ENCODE peak calls at places on chromosome 12, in five cellular contexts. Z, W, I, S and K are unnamed samples.
A peak's percentile ranks its signal among the peaks of the same experiment; 100 is the strongest.

GRCh38 chr12:115355301-115355700 is 671.3 kb upstream of the TBX3 start:
- DNase-seq in Z (no peak), W (no peak), I (no peak), S (peak; percentile 25), K (peak; percentile 21)

GRCh38 chr12:84157170-84157569 is 755.4 kb downstream of the SLC6A15 start:
- DNase-seq in Z (no peak), W (no peak), I (no peak), S (no peak), K (no peak)

GRCh38 chr12:20369164-20370000 is 1.0 kb downstream of the PDE3A start:
- DNase-seq in Z (no peak), W (peak; percentile 75), I (no peak), S (no peak), K (peak; percentile 43)

GRCh38 chr12:96210376-96211055 is 16.3 kb downstream of the ELK3 start:
- DNase-seq in Z (no peak), W (no peak), I (no peak), S (no peak), K (no peak)

GRCh38 chr12:62211510-62211909 is 48.7 kb upstream of the USP15 start:
- DNase-seq in Z (no peak), W (no peak), I (no peak), S (no peak), K (no peak)

GRCh38 chr12:42588981-42589464 is 523 bp downstream of the PRICKLE1 start:
- DNase-seq in Z (no peak), W (peak; percentile 31), I (no peak), S (peak; percentile 64), K (no peak)

GRCh38 chr12:104303538-104304151 is at the start of gene EID3:
- DNase-seq in Z (no peak), W (peak; percentile 90), I (no peak), S (no peak), K (peak; percentile 81)

GRCh38 chr12:113425960-113426453 is 3.8 kb downstream of the SDSL start:
- DNase-seq in Z (no peak), W (no peak), I (peak; percentile 86), S (no peak), K (no peak)

GRCh38 chr12:91529829-91530228 is 347.2 kb upstream of the DCN start:
- DNase-seq in Z (no peak), W (peak; percentile 62), I (no peak), S (peak; percentile 92), K (peak; percentile 8)

GRCh38 chr12:49537709-49538601 is 875 bp upstream of the KCNH3 start:
- DNase-seq in Z (no peak), W (no peak), I (peak; percentile 52), S (peak; percentile 15), K (no peak)

GRCh38 chr12:12943589-12944260 is 8.2 kb downstream of the GPRC5D start:
- DNase-seq in Z (no peak), W (no peak), I (no peak), S (no peak), K (peak; percentile 12)

GRCh38 chr12:46574853-46575252 is 202.3 kb upstream of the SLC38A2 start:
- DNase-seq in Z (no peak), W (no peak), I (no peak), S (no peak), K (no peak)

GRCh38 chr12:12191008-12191407 is 75.8 kb downstream of the LRP6 start:
- DNase-seq in Z (no peak), W (no peak), I (no peak), S (no peak), K (peak; percentile 62)

GRCh38 chr12:108962256-108962655 is 58.6 kb downstream of the SVOP start:
- DNase-seq in Z (no peak), W (no peak), I (no peak), S (no peak), K (no peak)

GRCh38 chr12:115020091-115020490 is 336.1 kb upstream of the TBX3 start:
- DNase-seq in Z (no peak), W (no peak), I (no peak), S (no peak), K (no peak)

GRCh38 chr12:118704517-118704916 is 276.8 kb upstream of the SRRM4 start:
- DNase-seq in Z (no peak), W (peak; percentile 7), I (no peak), S (no peak), K (no peak)

GRCh38 chr12:26704684-26705475 is 128.1 kb downstream of the ITPR2 start:
- DNase-seq in Z (no peak), W (peak; percentile 14), I (peak; percentile 49), S (peak; percentile 28), K (peak; percentile 68)

GRCh38 chr12:3281588-3282150 is 204.5 kb downstream of the TSPAN9 start:
- DNase-seq in Z (no peak), W (no peak), I (no peak), S (no peak), K (no peak)

GRCh38 chr12:27652174-27652763 is 44.0 kb upstream of the REP15 start:
- DNase-seq in Z (peak; percentile 45), W (peak; percentile 82), I (peak; percentile 68), S (peak; percentile 97), K (peak; percentile 66)

GRCh38 chr12:111616177-111616623 is 17.1 kb upstream of the ATXN2 start:
- DNase-seq in Z (no peak), W (no peak), I (no peak), S (no peak), K (peak; percentile 9)

GRCh38 chr12:122052285-122052684 is 26.3 kb upstream of the MLXIP start:
- DNase-seq in Z (no peak), W (no peak), I (no peak), S (no peak), K (peak; percentile 54)

GRCh38 chr12:10540776-10541205 is 35.1 kb downstream of the EIF2S3B start:
- DNase-seq in Z (no peak), W (no peak), I (no peak), S (peak; percentile 82), K (no peak)

GRCh38 chr12:67456281-67456918 is 187.2 kb downstream of the CAND1 start:
- DNase-seq in Z (no peak), W (no peak), I (peak; percentile 75), S (peak; percentile 71), K (peak; percentile 90)

GRCh38 chr12:57110189-57111045 is 745 bp downstream of the STAT6 start:
- DNase-seq in Z (peak; percentile 74), W (peak; percentile 75), I (peak; percentile 85), S (peak; percentile 32), K (peak; percentile 50)

GRCh38 chr12:69844416-69844815 is 19.4 kb downstream of the MYRFL start:
- DNase-seq in Z (no peak), W (no peak), I (no peak), S (no peak), K (no peak)

GRCh38 chr12:54352022-54352531 is 12.2 kb downstream of the GPR84 start:
- DNase-seq in Z (peak; percentile 32), W (no peak), I (no peak), S (no peak), K (peak; percentile 88)

GRCh38 chr12:110661337-110661972 is 27.5 kb downstream of the HVCN1 start:
- DNase-seq in Z (no peak), W (no peak), I (peak; percentile 27), S (no peak), K (no peak)

GRCh38 chr12:46915861-46916260 is 90.1 kb upstream of the SLC38A4 start:
- DNase-seq in Z (no peak), W (peak; percentile 13), I (no peak), S (no peak), K (peak; percentile 79)

GRCh38 chr12:123132951-123133619 is 17.8 kb downstream of the PITPNM2 start:
- DNase-seq in Z (no peak), W (no peak), I (no peak), S (no peak), K (no peak)

GRCh38 chr12:132581348-132582057 is 28.9 kb downstream of the LRCOL1 start:
- DNase-seq in Z (no peak), W (no peak), I (no peak), S (no peak), K (no peak)

GRCh38 chr12:48929551-48929950 is 4.3 kb upstream of the FKBP11 start:
- DNase-seq in Z (no peak), W (no peak), I (no peak), S (no peak), K (no peak)

GRCh38 chr12:3795800-3796133 is 42.9 kb upstream of the CRACR2A start:
- DNase-seq in Z (no peak), W (no peak), I (no peak), S (no peak), K (no peak)

GRCh38 chr12:31585895-31586294 is 5.0 kb downstream of the DENND5B start:
- DNase-seq in Z (no peak), W (no peak), I (no peak), S (no peak), K (no peak)
- H3K4me2 ChIP-seq in Z (no peak overlapping the region), W (peak overlapping the region; percentile 67), I (no peak overlapping the region), S (no peak overlapping the region), K (no peak overlapping the region)

GRCh38 chr12:39372929-39373328 is 70.0 kb downstream of the KIF21A start:
- DNase-seq in Z (no peak), W (no peak), I (no peak), S (peak; percentile 69), K (no peak)
- H3K4me2 ChIP-seq in Z (no peak overlapping the region), W (no peak overlapping the region), I (peak overlapping the region; percentile 37), S (peak overlapping the region; percentile 70), K (no peak overlapping the region)

DNA sequence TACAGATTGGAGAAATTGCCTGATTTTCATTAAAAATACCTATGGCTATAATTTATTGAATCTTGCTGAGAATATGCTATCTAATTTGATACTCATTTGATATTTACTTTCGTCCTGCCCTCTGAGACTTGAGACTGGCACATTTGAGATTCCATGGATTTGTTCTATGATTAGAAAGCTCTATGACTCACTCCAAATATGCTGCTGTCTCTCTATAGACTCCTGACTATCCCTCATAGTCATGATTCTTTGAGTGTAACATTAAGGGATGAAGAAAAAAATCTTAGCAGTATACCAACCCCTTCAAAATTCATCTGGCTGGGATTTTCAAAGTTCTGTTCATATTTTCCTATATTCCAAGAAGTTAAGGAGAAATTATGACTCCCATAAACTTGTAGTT is 191.9 kb downstream of the LRIG3 start:
- DNase-seq in Z (no peak), W (peak; percentile 37), I (no peak), S (peak; percentile 20), K (no peak)
- H3K4me2 ChIP-seq in Z (no peak overlapping the region), W (peak overlapping the region; percentile 41), I (no peak overlapping the region), S (no peak overlapping the region), K (no peak overlapping the region)

DNA sequence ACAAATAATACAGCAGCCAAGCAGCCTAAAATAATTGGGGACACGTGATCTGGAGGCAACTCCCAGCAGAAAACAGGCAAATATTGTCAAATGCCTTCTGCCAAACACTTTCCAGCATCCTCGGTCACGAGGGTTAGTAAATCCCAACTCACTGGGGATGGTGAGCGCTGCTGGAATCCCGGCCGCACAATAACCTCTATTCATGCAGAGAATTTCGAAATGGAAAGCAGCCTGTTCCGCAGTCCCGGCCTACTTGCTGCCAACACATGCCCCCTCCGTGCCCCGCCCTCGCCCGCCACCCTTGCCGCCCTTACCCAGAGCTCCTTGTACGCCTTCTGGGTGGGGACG is 62.2 kb downstream of the RFX4 start:
- DNase-seq in Z (no peak), W (no peak), I (no peak), S (peak; percentile 62), K (no peak)
- H3K4me2 ChIP-seq in Z (no peak overlapping the region), W (no peak overlapping the region), I (no peak overlapping the region), S (peak overlapping the region; percentile 63), K (no peak overlapping the region)